ENCODE peak calls at places on chromosomes 1 and 21, in seven cellular contexts. Y is K562, W is HCT116, E is H1, C is HepG2, A is GM12878, D is SK-N-SH. I is an unnamed sample.
A peak's percentile ranks its signal among the peaks of the same experiment; 100 is the strongest.

GRCh38 chr1:19680644-19681043 is 16.0 kb downstream of the HTR6 start:
- DNase-seq in A (no peak), E (no peak), Y (no peak), C (no peak), D (no peak), W (no peak), I (no peak)

GRCh38 chr1:145706282-145706681 is 886 bp downstream of the PDZK1 start:
- DNase-seq in Y (no peak), W (peak; percentile 21), E (no peak), D (no peak), A (no peak), C (no peak), I (no peak)

GRCh38 chr1:174051956-174052355 is 29.8 kb upstream of the RC3H1 start:
- DNase-seq in D (no peak), E (no peak), C (no peak), Y (no peak), A (no peak), W (no peak), I (no peak)

GRCh38 chr1:98399219-98399618 is 262.3 kb upstream of the SNX7 start:
- DNase-seq in Y (no peak), D (no peak), A (no peak), W (no peak), C (no peak), E (no peak), I (no peak)

GRCh38 chr1:155646307-155646706 is 36.3 kb downstream of the MSTO1 start:
- DNase-seq in D (no peak), C (no peak), E (no peak), A (no peak), Y (no peak), W (no peak), I (no peak)

GRCh38 chr1:187261637-187262036 is 432.9 kb downstream of the PLA2G4A start:
- DNase-seq in A (no peak), D (no peak), C (no peak), Y (no peak), E (no peak), W (no peak), I (no peak)

GRCh38 chr1:81899214-81899613 is 98.5 kb downstream of the ADGRL2 start:
- DNase-seq in W (no peak), A (no peak), D (no peak), Y (no peak), C (no peak), E (no peak), I (no peak)

GRCh38 chr1:230768903-230769570 is 21.8 kb downstream of the CAPN9 start:
- DNase-seq in C (no peak), W (no peak), Y (no peak), A (no peak), D (no peak), E (no peak), I (peak; percentile 90)

GRCh38 chr1:47694011-47694890 is 256.4 kb downstream of the FOXD2 start:
- DNase-seq in W (no peak), A (no peak), Y (no peak), D (peak; percentile 45), C (no peak), E (peak; percentile 27), I (no peak)

GRCh38 chr1:230174041-230174440 is 107.0 kb downstream of the GALNT2 start:
- DNase-seq in A (no peak), C (no peak), E (peak; percentile 40), W (no peak), Y (no peak), D (no peak), I (no peak)

GRCh38 chr1:174114788-174115448 is 44.4 kb upstream of the RABGAP1L start:
- DNase-seq in A (no peak), Y (peak; percentile 55), E (peak; percentile 47), C (peak; percentile 83), D (peak; percentile 25), W (peak; percentile 67), I (peak; percentile 21)

GRCh38 chr1:36350659-36351171 is 27.3 kb upstream of the EVA1B start:
- DNase-seq in D (no peak), W (no peak), C (no peak), E (no peak), A (no peak), Y (no peak), I (no peak)

GRCh38 chr21:30986966-30987365 is 51.3 kb downstream of the KRTAP19-8 start:
- DNase-seq in A (no peak), D (no peak), C (no peak), E (no peak), W (no peak), Y (no peak), I (no peak)

DNA sequence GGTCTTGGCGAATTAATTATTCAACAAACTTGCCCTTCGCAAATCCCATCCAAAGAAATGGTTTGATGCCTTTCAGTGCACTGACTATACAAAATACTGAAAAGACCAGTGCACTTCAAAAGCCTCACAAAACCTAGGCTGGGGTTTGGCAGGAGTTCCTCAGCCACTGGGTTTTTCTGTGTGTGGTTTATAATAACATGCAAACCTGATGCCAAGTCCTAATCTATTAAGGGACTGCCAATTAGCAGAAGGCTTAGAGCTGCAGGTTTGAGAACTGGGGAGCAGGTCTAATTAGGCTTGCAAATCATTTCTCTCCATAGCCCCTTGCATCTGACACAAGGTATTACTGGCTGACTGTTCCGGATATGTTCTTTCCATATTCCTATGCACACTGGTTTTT is 27.7 kb downstream of the PLPP3 start:
- DNase-seq in E (no peak), A (no peak), W (no peak), D (no peak), C (no peak), Y (no peak), I (no peak)
- TF ChIP-seq JUND in E (no peak), A (no peak), W (no peak), D (no peak), C (no peak), Y (no peak), I (no peak)

DNA sequence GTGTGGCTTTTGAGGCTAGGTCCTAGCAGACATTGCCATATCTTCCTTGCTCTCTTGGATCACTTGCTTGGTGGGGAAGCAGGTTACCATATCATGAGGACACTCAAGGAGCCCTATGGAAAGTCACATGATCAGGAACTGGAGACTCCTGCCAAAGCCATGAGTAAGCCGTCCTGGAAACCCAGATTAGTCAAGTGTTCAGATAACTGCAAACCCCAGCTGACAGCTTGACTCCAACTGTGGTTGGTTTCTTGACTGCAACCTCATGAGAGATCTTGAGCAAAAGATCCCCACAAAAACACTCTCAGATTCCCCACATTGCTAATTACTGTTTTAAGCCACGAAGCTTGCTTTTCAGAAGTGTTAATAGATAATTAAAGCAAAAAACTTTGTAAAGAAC is 58.6 kb downstream of the CACNA1E start:
- DNase-seq in D (no peak), C (no peak), Y (no peak), A (no peak), W (no peak), E (no peak), I (no peak)
- TF ChIP-seq JUND in D (no peak), C (no peak), Y (no peak), A (no peak), W (no peak), E (no peak), I (no peak)

DNA sequence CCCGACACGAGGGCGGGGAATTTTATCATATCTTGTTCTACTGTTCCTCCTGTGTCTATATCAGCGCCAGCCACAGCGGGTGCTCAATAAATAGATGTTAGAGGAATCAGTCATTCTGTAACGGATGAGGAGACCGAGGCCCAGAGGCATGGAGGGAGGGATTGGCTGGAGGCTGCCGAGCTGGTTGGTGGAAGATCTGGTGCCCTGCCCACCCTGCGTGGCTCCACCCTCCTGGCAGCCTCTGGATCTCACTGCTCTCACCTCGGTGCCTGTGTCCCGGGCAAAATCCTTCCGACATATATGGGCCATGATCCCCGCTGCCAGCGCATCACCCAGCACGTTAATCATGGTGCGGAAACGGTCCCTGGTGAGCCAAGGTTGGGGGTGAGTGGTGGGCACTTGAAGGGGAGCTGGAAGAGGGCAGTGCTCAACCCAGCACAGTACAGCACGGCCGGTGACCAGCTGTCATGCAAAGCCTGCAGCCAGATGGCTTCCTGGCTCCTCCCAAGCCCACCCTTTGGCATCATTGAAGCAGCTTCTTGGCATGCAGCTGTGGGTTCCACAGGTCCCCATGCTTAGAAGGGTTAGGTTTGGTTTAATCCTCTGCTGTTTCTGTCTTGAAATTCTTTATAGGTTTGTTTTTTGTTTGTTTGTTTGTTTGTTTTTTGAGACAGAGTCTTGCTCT is 26.7 kb downstream of the PODN start:
- DNase-seq in Y (no peak), E (no peak), W (no peak), C (no peak), D (peak; percentile 56), A (no peak), I (no peak)
- TF ChIP-seq JUND in Y (no peak), E (no peak), W (no peak), C (no peak), D (no peak), A (no peak), I (no peak)

GRCh38 chr1:53557830-53558784 is 98.9 kb downstream of the DMRTB1 start:
- DNase-seq in D (peak; percentile 80), C (no peak), Y (no peak), A (no peak), E (no peak), W (no peak), I (no peak)
- TF ChIP-seq JUND in D (no peak), C (no peak), Y (no peak), A (no peak), E (no peak), W (no peak), I (no peak)

GRCh38 chr1:64955093-64956066 is 11.0 kb downstream of the JAK1 start:
- DNase-seq in W (no peak), Y (no peak), E (no peak), A (no peak), D (no peak), C (peak; percentile 25), I (no peak)

GRCh38 chr1:64953241-64953640 is 13.1 kb downstream of the JAK1 start:
- DNase-seq in W (no peak), E (no peak), Y (no peak), D (no peak), A (no peak), C (peak; percentile 33), I (no peak)

GRCh38 chr1:64956241-64956640 is 10.1 kb downstream of the JAK1 start:
- DNase-seq in W (no peak), A (no peak), C (no peak), E (no peak), D (no peak), Y (peak; percentile 69), I (no peak)

GRCh38 chr1:64959973-64960372 is 6.4 kb downstream of the JAK1 start:
- DNase-seq in A (no peak), W (no peak), C (no peak), E (no peak), Y (no peak), D (no peak), I (no peak)

GRCh38 chr1:64956733-64957441 is 9.5 kb downstream of the JAK1 start:
- DNase-seq in W (no peak), C (no peak), Y (peak; percentile 46), E (no peak), D (no peak), A (peak; percentile 80), I (no peak)
- TF ChIP-seq JUND in W (no peak), C (no peak), Y (no peak), E (no peak), D (no peak), A (no peak), I (no peak)

DNA sequence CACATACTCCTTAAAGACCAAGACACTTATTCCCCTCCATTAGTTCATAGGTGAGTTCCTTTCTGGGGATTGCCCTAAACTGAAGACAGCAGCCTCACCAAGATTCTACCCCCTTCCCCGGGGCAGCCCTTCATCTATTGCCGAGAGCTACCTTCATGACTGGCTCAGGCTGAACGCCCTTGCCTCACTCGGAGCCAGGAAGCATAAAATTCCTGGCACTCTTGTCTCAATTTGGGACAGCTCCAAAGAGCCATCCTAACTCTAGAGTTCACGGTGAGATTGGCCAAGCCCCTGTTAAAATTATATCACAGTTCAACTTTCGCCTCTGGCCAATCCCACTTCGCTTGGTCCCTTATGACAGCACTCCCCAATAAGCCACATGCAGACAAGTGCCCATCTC is 113.0 kb upstream of the PROX1 start:
- DNase-seq in E (no peak), Y (no peak), D (no peak), C (no peak), W (no peak), A (no peak), I (no peak)
- TF ChIP-seq JUND in E (no peak), Y (no peak), D (no peak), C (no peak), W (no peak), A (no peak), I (no peak)